ENCODE peak calls at places on chromosomes 16 and 17, in seven cellular contexts. Q is heart left ventricle; M is psoas muscle; X is kidney; R is stomach; U is CD8-positive, alpha-beta T cell; N is mesendoderm. E is an unnamed sample.

GRCh38 chr16:86549076-86549892 is 5.8 kb downstream of the MTHFSD start:
- DNase-seq in Q (no peak), M (no peak), X (no peak), R (no peak), U (no peak), N (no peak), E (no peak)

GRCh38 chr16:1034230-1035065 is 38.1 kb upstream of the SSTR5 start:
- DNase-seq in Q (no peak), M (no peak), X (no peak), R (no peak), U (no peak), N (no peak), E (no peak)

GRCh38 chr16:84062734-84063640 is 20.4 kb upstream of the SLC38A8 start:
- DNase-seq in Q (peak), M (peak), X (peak), R (peak), U (peak), N (peak), E (peak)

GRCh38 chr16:4675864-4676786 is 17.2 kb upstream of the NUDT16L1 start:
- DNase-seq in Q (no peak), M (no peak), X (no peak), R (no peak), U (peak), N (peak), E (peak)

GRCh38 chr17:28057731-28058246 is 15.3 kb downstream of the NLK start:
- DNase-seq in Q (no peak), M (no peak), X (no peak), R (no peak), U (no peak), N (peak), E (no peak)

GRCh38 chr17:27760069-27760885 is 40.1 kb downstream of the NOS2 start:
- DNase-seq in Q (peak), M (peak), X (peak), R (peak), U (peak), N (peak), E (peak)

GRCh38 chr17:47275245-47275984 is 21.8 kb downstream of the ITGB3 start:
- DNase-seq in Q (peak), M (peak), X (peak), R (peak), U (no peak), N (peak), E (no peak)

GRCh38 chr16:70706948-70707465 is 21.2 kb upstream of the MTSS2 start:
- DNase-seq in Q (no peak), M (no peak), X (no peak), R (no peak), U (peak), N (no peak), E (no peak)

GRCh38 chr16:75461575-75461974 is 2.9 kb downstream of the TMEM170A start:
- DNase-seq in Q (no peak), M (no peak), X (no peak), R (no peak), U (no peak), N (no peak), E (no peak)

GRCh38 chr17:33322063-33322462 is 29.0 kb upstream of the ASIC2 start:
- DNase-seq in Q (no peak), M (no peak), X (no peak), R (no peak), U (no peak), N (no peak), E (no peak)

GRCh38 chr17:17812211-17813054 is 24.4 kb downstream of the SREBF1 start:
- DNase-seq in Q (peak), M (peak), X (peak), R (peak), U (peak), N (peak), E (no peak)

GRCh38 chr16:21028728-21029127 is 121.9 kb downstream of the DNAH3 start:
- DNase-seq in Q (no peak), M (no peak), X (no peak), R (no peak), U (no peak), N (no peak), E (no peak)

GRCh38 chr17:37299257-37299985 is 76.4 kb upstream of the C17orf78 start:
- DNase-seq in Q (no peak), M (no peak), X (no peak), R (no peak), U (no peak), N (peak), E (no peak)

GRCh38 chr17:7019839-7020519 is 2.9 kb upstream of the BCL6B start:
- DNase-seq in Q (peak), M (peak), X (peak), R (peak), U (no peak), N (peak), E (no peak)

GRCh38 chr17:46769531-46770438 is 48.7 kb downstream of the WNT3 start:
- DNase-seq in Q (no peak), M (no peak), X (peak), R (peak), U (no peak), N (no peak), E (no peak)

GRCh38 chr16:4796982-4797804 is 2.0 kb downstream of the SMIM22 start:
- DNase-seq in Q (no peak), M (no peak), X (peak), R (no peak), U (no peak), N (no peak), E (no peak)

GRCh38 chr17:41390411-41390938 is 6.9 kb downstream of the KRT31 start:
- DNase-seq in Q (no peak), M (no peak), X (no peak), R (no peak), U (no peak), N (no peak), E (no peak)

GRCh38 chr17:69732272-69732671 is 317.8 kb downstream of the MAP2K6 start:
- DNase-seq in Q (no peak), M (no peak), X (no peak), R (no peak), U (no peak), N (no peak), E (no peak)

GRCh38 chr17:46940692-46941404 is 17.9 kb downstream of the GOSR2 start:
- DNase-seq in Q (peak), M (peak), X (peak), R (peak), U (peak), N (peak), E (peak)

GRCh38 chr17:77772461-77772897 is 186.0 kb upstream of the TNRC6C start:
- DNase-seq in Q (peak), M (peak), X (peak), R (peak), U (peak), N (peak), E (peak)

GRCh38 chr16:80150978-80151705 is 389.7 kb upstream of the DYNLRB2 start:
- DNase-seq in Q (no peak), M (no peak), X (no peak), R (no peak), U (no peak), N (no peak), E (no peak)

GRCh38 chr16:72027669-72028378 is 19.3 kb downstream of the DHODH start:
- DNase-seq in Q (no peak), M (no peak), X (no peak), R (no peak), U (no peak), N (no peak), E (no peak)

GRCh38 chr16:73068546-73069401 is 20.8 kb upstream of the ZFHX3 start:
- DNase-seq in Q (peak), M (peak), X (peak), R (no peak), U (no peak), N (no peak), E (no peak)

GRCh38 chr17:64507418-64507766 is 615 bp downstream of the CEP95 start:
- DNase-seq in Q (no peak), M (no peak), X (no peak), R (no peak), U (no peak), N (peak), E (peak)

GRCh38 chr16:80889779-80890359 is 85.5 kb upstream of the CDYL2 start:
- DNase-seq in Q (no peak), M (no peak), X (no peak), R (no peak), U (no peak), N (no peak), E (no peak)

GRCh38 chr16:23950898-23951297 is 115.1 kb downstream of the PRKCB start:
- DNase-seq in Q (no peak), M (no peak), X (no peak), R (no peak), U (no peak), N (no peak), E (no peak)

GRCh38 chr16:87540072-87540976 is 47.5 kb upstream of the ZCCHC14 start:
- DNase-seq in Q (no peak), M (no peak), X (no peak), R (no peak), U (no peak), N (no peak), E (no peak)

GRCh38 chr16:56140645-56141044 is 50.6 kb upstream of the GNAO1 start:
- DNase-seq in Q (no peak), M (no peak), X (no peak), R (no peak), U (no peak), N (no peak), E (no peak)

GRCh38 chr16:67304006-67304405 is 22.5 kb downstream of the KCTD19 start:
- DNase-seq in Q (no peak), M (no peak), X (no peak), R (no peak), U (no peak), N (no peak), E (no peak)

GRCh38 chr17:69960755-69961154 is 114.3 kb upstream of the KCNJ16 start:
- DNase-seq in Q (no peak), M (peak), X (no peak), R (peak), U (no peak), N (no peak), E (no peak)

GRCh38 chr17:62696256-62696655 is 68.8 kb downstream of the MRC2 start:
- DNase-seq in Q (peak), M (peak), X (no peak), R (no peak), U (no peak), N (no peak), E (no peak)

GRCh38 chr16:22924492-22924891 is 110.5 kb downstream of the HS3ST2 start:
- DNase-seq in Q (no peak), M (no peak), X (no peak), R (no peak), U (no peak), N (no peak), E (no peak)

GRCh38 chr17:33038740-33039139 is 47.1 kb downstream of the SPACA3 start:
- DNase-seq in Q (peak), M (no peak), X (no peak), R (no peak), U (no peak), N (peak), E (no peak)

GRCh38 chr16:642189-643049 is 791 bp downstream of the MCRIP2 start:
- DNase-seq in Q (no peak), M (peak), X (no peak), R (peak), U (no peak), N (peak), E (peak)

GRCh38 chr16:21104124-21104860 is 46.4 kb downstream of the DNAH3 start:
- DNase-seq in Q (no peak), M (no peak), X (no peak), R (no peak), U (no peak), N (no peak), E (no peak)

GRCh38 chr17:47652570-47652969 is 2.9 kb downstream of the KPNB1 start:
- DNase-seq in Q (no peak), M (no peak), X (no peak), R (no peak), U (no peak), N (peak), E (no peak)

GRCh38 chr16:61549332-61549731 is 486.9 kb downstream of the CDH8 start:
- DNase-seq in Q (no peak), M (no peak), X (no peak), R (no peak), U (no peak), N (no peak), E (no peak)

DNA sequence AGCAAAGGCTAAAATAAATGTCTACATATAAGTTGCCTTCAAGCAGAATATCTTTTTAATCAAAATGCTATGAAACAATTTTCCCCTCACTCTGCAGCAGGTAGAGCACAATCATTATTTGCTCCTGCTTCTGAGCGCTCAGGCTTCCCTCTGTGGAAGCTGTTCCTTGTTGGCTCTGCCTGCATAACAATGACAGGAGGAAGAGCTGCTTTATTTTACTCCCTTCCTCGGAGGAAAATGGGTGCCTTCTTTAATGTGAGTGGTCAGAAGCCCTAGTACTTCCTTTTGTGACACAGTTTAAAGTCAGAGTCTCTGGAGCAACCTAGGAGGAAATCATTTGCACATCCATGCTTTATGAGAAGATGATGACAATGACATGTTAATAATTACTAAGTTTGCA is 492.1 kb downstream of the CDH8 start:
- DNase-seq in Q (no peak), M (no peak), X (no peak), R (no peak), U (no peak), N (peak), E (no peak)
- H3K27ac ChIP-seq in Q (no peak), M (no peak), X (no peak), R (no peak), U (no peak), N (no peak), E (no peak)

DNA sequence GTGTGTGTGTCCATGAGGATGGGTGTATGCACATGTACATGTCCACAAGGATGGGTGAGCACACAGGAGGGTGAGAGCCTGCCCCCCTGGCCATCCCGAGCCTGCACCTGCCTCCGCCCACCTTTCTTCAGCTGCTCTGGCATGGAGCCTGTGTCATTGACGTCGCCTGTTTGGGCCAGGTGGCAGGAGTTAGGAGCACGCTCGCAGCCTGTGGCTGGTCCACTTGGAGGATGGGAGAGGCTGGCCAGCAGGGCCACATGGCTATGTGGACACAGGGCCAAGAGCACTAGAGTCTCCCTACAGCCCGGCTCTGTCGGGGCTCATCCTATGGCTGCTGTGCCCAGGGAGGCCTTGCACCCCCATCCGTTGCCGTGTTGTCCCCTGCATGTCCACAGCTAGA is 21.4 kb downstream of the BAHCC1 start:
- DNase-seq in Q (no peak), M (no peak), X (no peak), R (no peak), U (no peak), N (no peak), E (no peak)
- H3K27ac ChIP-seq in Q (no peak), M (peak), X (no peak), R (peak), U (no peak), N (no peak), E (no peak)

DNA sequence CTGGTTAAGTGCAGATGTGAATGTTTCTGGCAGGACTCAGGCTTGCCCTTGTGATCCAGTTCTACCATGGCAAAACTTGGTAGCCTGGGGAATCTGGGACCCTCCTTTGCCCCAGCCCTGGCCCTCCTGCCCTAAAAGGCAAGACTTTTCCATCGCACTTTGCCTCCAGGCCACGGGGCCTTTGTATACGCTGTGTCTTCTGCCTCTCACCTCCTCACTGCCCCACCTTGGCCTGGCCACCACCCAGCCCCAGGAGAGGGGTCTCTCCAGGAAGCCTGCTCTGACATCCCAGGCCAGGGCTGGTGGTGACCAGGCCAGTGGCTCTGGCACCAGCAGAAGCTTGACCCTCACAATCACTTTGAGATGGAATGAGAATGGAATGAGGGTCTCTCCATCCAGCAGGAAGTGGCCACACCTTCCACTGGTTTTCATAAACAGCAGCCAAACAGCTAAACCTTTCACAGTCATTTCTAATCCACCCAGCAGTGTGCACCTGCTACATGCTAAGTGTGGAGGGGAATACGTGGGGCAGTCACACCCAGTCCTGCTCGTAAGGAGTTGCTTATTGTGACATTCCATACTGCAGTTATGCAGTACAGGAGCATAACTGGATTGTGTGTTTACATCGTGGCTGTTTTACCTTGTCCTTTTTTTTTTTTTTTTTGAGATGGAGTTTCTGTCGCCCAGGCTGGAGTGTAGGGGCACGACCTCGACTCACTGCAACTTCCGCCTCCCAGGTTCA is 1.6 kb upstream of the MRPL38 start:
- DNase-seq in Q (no peak), M (no peak), X (no peak), R (no peak), U (no peak), N (no peak), E (no peak)
- H3K27ac ChIP-seq in Q (no peak), M (no peak), X (no peak), R (peak), U (no peak), N (no peak), E (no peak)

GRCh38 chr17:83105512-83105911 is 26.1 kb downstream of the METRNL start:
- DNase-seq in Q (no peak), M (no peak), X (no peak), R (no peak), U (no peak), N (no peak), E (no peak)
- H3K27ac ChIP-seq in Q (no peak), M (no peak), X (no peak), R (no peak), U (no peak), N (no peak), E (no peak)

GRCh38 chr16:57462978-57463362 is 491 bp downstream of the POLR2C start:
- DNase-seq in Q (no peak), M (no peak), X (no peak), R (no peak), U (no peak), N (no peak), E (no peak)

GRCh38 chr16:57468346-57468745 is 5.9 kb downstream of the POLR2C start:
- DNase-seq in Q (no peak), M (no peak), X (no peak), R (no peak), U (no peak), N (no peak), E (no peak)

GRCh38 chr16:57464523-57464922 is 2.0 kb downstream of the POLR2C start:
- DNase-seq in Q (no peak), M (no peak), X (no peak), R (no peak), U (no peak), N (no peak), E (no peak)

DNA sequence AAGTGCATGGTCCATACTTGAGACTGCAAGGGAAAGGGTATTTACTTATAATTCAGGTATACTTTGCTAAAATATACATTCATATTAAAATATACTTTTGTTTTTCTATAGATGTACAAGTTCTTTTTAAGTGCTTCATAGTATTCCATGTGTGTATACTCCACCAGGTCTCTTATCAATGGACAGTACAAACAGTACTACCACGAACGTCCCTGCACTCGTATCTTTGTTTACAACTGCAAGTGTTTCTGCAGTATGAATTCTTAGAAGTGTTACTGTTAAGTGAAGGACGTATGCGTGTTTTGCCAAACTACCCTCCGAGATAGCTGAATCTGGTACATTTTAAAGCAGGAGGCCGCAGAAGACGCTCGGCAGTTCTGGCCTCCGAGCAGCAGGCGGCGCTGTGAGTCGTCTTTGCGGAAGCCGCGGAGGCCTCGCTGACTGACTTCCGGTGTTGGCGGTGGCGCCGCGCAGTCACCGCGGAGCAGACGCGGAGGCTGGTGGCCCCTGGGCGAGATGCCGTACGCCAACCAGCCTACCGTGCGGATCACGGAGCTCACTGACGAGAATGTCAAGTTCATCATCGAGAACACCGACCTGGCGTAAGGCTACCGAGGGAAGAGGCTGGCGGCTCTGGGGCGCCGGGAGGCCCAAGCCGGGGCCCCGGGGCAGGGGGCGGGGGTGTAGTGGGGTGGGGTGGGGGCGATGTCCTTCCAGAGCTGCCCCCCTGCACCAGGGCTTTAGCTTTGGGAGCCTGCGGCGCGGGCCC is at the start of gene POLR2C:
- DNase-seq in Q (peak), M (peak), X (peak), R (peak), U (peak), N (peak), E (peak)
- H3K27ac ChIP-seq in Q (peak), M (peak), X (peak), R (peak), U (peak), N (no peak), E (peak)

GRCh38 chr17:38671939-38672720 is 2.6 kb downstream of the EPOP start:
- DNase-seq in Q (no peak), M (no peak), X (no peak), R (no peak), U (no peak), N (peak), E (no peak)
- H3K27ac ChIP-seq in Q (no peak), M (no peak), X (no peak), R (no peak), U (no peak), N (no peak), E (no peak)